ENCODE peak calls at places on chromosomes 13 and 19, in four cellular contexts. U is caudate nucleus, I is IMR-90, X is body of pancreas. C is an unnamed sample.

GRCh38 chr19:32418155-32418554 is 12.6 kb downstream of the DPY19L3 start:
- DNase-seq in X (no peak), U (no peak), I (no peak), C (no peak)

GRCh38 chr13:40784540-40784939 is 4.9 kb upstream of the SLC25A15 start:
- DNase-seq in U (no peak), I (no peak), X (no peak), C (no peak)

GRCh38 chr13:59691501-59692066 is 472.1 kb downstream of the DIAPH3 start:
- DNase-seq in X (no peak), U (no peak), I (peak), C (no peak)

GRCh38 chr19:31612873-31613272 is 263.6 kb upstream of the TSHZ3 start:
- DNase-seq in X (no peak), U (no peak), I (no peak), C (no peak)

GRCh38 chr19:48627865-48628314 is 8.6 kb downstream of the SPHK2 start:
- DNase-seq in I (no peak), X (no peak), U (no peak), C (no peak)

GRCh38 chr13:93002071-93002470 is 224.5 kb upstream of the GPC6 start:
- DNase-seq in U (no peak), I (no peak), X (no peak), C (no peak)

GRCh38 chr19:56905616-56906015 is 65.1 kb upstream of the PEG3 start:
- DNase-seq in I (no peak), X (no peak), U (no peak), C (no peak)

GRCh38 chr13:48630791-48631190 is 22.9 kb upstream of the CYSLTR2 start:
- DNase-seq in U (no peak), I (no peak), X (no peak), C (no peak)

GRCh38 chr19:5184930-5185329 is 155.7 kb downstream of the PTPRS start:
- DNase-seq in U (no peak), X (no peak), I (no peak), C (no peak)

GRCh38 chr19:39867952-39868351 is 21.8 kb upstream of the FBL start:
- DNase-seq in X (no peak), I (no peak), U (no peak), C (no peak)

DNA sequence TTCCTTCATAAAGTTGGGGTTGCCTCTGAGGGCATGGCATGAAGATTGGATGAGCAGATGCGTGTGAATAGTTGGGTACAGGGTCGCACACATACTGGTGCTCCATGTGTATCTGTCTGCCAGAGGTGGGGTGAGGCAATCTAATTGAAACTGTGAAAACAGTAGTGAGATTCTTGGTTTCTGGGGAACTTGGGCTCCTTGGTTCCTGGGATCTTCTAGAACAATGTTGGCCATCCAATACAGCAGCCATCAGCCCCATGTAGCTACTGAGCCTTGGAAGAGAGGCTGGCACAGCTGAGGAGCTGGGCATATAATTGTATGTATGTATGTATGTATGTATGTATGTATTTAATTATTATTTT is 616 bp downstream of the FCHO1 start:
- DNase-seq in X (no peak), U (no peak), I (no peak), C (no peak)
- H3K27ac ChIP-seq in X (no peak), U (peak), I (no peak), C (no peak)

GRCh38 chr13:77583551-77583950 is 48.0 kb downstream of the SCEL start:
- DNase-seq in I (no peak), X (no peak), U (no peak), C (no peak)
- H3K27ac ChIP-seq in I (no peak), X (no peak), U (peak), C (peak)

GRCh38 chr13:20709782-20710181 is 6.3 kb downstream of the IL17D start:
- DNase-seq in X (no peak), I (no peak), U (no peak), C (no peak)
- H3K27ac ChIP-seq in X (no peak), I (no peak), U (peak), C (no peak)

GRCh38 chr19:44924243-44924725 is 9.9 kb downstream of the APOC1 start:
- DNase-seq in X (no peak), I (no peak), U (no peak), C (no peak)
- H3K27ac ChIP-seq in X (no peak), I (peak), U (peak), C (no peak)

GRCh38 chr19:16233081-16233776 is 35.5 kb downstream of the AP1M1 start:
- DNase-seq in X (no peak), U (no peak), I (no peak), C (no peak)
- H3K27ac ChIP-seq in X (no peak), U (no peak), I (no peak), C (no peak)

DNA sequence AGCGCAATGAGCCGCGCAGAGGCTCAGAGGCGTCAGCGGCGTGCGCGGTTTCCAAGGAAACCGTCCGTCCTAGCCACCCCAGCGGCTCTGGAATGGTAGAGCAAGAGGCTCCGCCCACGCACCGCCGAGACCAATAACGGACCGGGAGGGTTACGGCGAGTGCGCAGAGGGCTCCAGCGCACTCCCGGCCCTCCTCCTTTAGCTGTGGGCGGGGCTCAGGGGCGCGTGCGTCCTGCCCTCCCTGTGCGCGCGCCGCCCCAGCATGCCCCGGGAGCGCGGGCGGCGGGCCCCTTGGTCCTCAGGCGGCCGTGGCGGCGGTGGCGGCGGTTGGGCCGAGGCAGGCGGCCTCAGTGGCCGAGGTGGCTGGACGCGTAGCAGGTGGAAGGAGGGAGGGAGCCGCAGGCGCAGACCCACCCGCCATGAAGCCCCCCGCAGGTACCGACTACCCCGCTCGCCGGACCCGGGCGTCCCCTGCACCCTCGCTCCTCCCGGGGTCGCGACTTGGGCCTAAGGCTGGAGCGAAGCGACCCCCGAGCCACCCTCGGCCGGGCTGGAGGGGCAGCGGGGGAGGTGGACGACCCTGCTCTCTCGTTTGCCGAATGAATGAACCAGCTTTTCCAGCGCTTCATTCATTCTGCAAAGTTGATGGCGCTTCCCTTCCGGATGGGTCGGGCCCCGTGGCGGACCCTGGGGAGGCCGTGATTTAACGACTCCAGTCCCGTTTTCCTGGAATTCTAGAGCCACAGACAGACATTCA is at the start of gene THOP1:
- DNase-seq in U (peak), X (peak), I (peak), C (peak)
- H3K27ac ChIP-seq in U (peak), X (peak), I (peak), C (peak)

GRCh38 chr19:16127776-16128371 is 15.6 kb upstream of the HSH2D start:
- DNase-seq in X (no peak), I (no peak), U (no peak), C (no peak)
- H3K27ac ChIP-seq in X (no peak), I (no peak), U (no peak), C (no peak)

DNA sequence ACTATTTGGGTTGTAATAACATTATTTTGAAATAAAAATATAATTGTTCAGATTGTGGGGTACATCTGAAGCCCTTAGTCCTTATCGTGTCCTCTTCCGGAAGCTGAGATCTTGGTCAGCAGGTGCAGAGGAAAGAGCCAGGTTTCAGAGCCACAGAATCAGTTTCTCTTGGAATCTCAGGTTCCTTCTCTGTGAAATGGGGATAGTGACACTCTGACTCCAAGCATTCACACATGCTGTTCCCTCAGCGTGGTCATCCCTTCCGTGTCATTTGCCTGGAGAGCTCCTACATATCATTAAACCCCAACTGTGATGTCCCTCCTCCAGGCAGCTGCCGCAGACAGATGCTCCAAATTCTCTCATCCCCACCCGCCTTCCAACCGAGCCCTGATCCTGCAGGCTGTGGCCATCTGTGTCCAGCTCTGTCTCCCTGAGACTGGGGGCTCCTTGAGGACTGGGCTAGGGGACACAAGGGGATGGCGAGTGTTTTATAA is 59.8 kb downstream of the AP1M1 start:
- DNase-seq in U (no peak), X (no peak), I (no peak), C (no peak)
- H3K27ac ChIP-seq in U (no peak), X (no peak), I (no peak), C (no peak)

C was measured in epithelial cell of prostate.